ENCODE peak calls at places on chromosome 14, in seven cellular contexts. W, J, G, P, Q, S and T are unnamed samples.

GRCh38 chr14:92676448-92677086 is 71.9 kb downstream of the LGMN start:
- DNase-seq in W (no peak), J (no peak), G (no peak), P (no peak), Q (no peak), S (no peak), T (no peak)

GRCh38 chr14:29548948-29549370 is 378.7 kb downstream of the PRKD1 start:
- DNase-seq in W (no peak), J (peak), G (no peak), P (peak), Q (peak), S (peak), T (peak)

GRCh38 chr14:31435276-31435675 is 14.9 kb upstream of the HEATR5A start:
- DNase-seq in W (no peak), J (no peak), G (no peak), P (no peak), Q (no peak), S (no peak), T (peak)

GRCh38 chr14:105249175-105250007 is 1.1 kb downstream of the BTBD6 start:
- DNase-seq in W (no peak), J (peak), G (peak), P (peak), Q (peak), S (peak), T (peak)

GRCh38 chr14:82886670-82887069 is 1353.0 kb upstream of the SEL1L start:
- DNase-seq in W (no peak), J (no peak), G (no peak), P (no peak), Q (no peak), S (no peak), T (no peak)

GRCh38 chr14:105945891-105946290 is 419.5 kb downstream of the TMEM121 start:
- DNase-seq in W (no peak), J (no peak), G (no peak), P (peak), Q (no peak), S (no peak), T (no peak)

GRCh38 chr14:45140661-45141187 is 5.0 kb downstream of the FANCM start:
- DNase-seq in W (no peak), J (no peak), G (peak), P (no peak), Q (no peak), S (peak), T (no peak)

GRCh38 chr14:99134333-99135046 is 137.5 kb downstream of the BCL11B start:
- DNase-seq in W (no peak), J (no peak), G (no peak), P (no peak), Q (no peak), S (no peak), T (no peak)

GRCh38 chr14:92644166-92644565 is 104.3 kb downstream of the LGMN start:
- DNase-seq in W (no peak), J (peak), G (no peak), P (peak), Q (no peak), S (no peak), T (peak)

GRCh38 chr14:72782817-72783216 is 111.1 kb downstream of the DPF3 start:
- DNase-seq in W (no peak), J (no peak), G (no peak), P (no peak), Q (no peak), S (no peak), T (no peak)

GRCh38 chr14:100065161-100065871 is at the start of gene EVL:
- DNase-seq in W (no peak), J (no peak), G (no peak), P (no peak), Q (no peak), S (no peak), T (no peak)

GRCh38 chr14:106372870-106373657 is 846.7 kb downstream of the TMEM121 start:
- DNase-seq in W (no peak), J (no peak), G (no peak), P (peak), Q (no peak), S (peak), T (no peak)

GRCh38 chr14:71574976-71575375 is 357.3 kb upstream of the RGS6 start:
- DNase-seq in W (no peak), J (peak), G (no peak), P (peak), Q (no peak), S (peak), T (peak)

GRCh38 chr14:43540948-43541347 is 966.1 kb downstream of the FSCB start:
- DNase-seq in W (peak), J (peak), G (peak), P (peak), Q (no peak), S (peak), T (no peak)

GRCh38 chr14:103828315-103828967 is 18.9 kb downstream of the PPP1R13B start:
- DNase-seq in W (no peak), J (no peak), G (no peak), P (no peak), Q (no peak), S (no peak), T (peak)

GRCh38 chr14:103084021-103084919 is at the start of gene LBHD2:
- DNase-seq in W (no peak), J (no peak), G (peak), P (no peak), Q (no peak), S (no peak), T (peak)

GRCh38 chr14:23609001-23609400 is 27.2 kb upstream of the DHRS2 start:
- DNase-seq in W (no peak), J (no peak), G (no peak), P (peak), Q (no peak), S (no peak), T (no peak)

GRCh38 chr14:75249958-75250336 is 28.7 kb upstream of the FOS start:
- DNase-seq in W (no peak), J (no peak), G (no peak), P (no peak), Q (no peak), S (no peak), T (no peak)

GRCh38 chr14:75249251-75249957 is 29.2 kb upstream of the FOS start:
- DNase-seq in W (no peak), J (no peak), G (peak), P (no peak), Q (no peak), S (no peak), T (no peak)

GRCh38 chr14:75247939-75248338 is 30.7 kb upstream of the FOS start:
- DNase-seq in W (no peak), J (no peak), G (no peak), P (no peak), Q (no peak), S (no peak), T (no peak)

GRCh38 chr14:75246546-75247285 is 31.9 kb upstream of the FOS start:
- DNase-seq in W (no peak), J (no peak), G (no peak), P (peak), Q (no peak), S (no peak), T (no peak)

GRCh38 chr14:75247286-75247922 is 31.2 kb upstream of the FOS start:
- DNase-seq in W (no peak), J (no peak), G (no peak), P (no peak), Q (no peak), S (no peak), T (no peak)
- H3K23ac ChIP-seq in W (no peak), J (no peak), G (no peak), P (no peak), Q (no peak), S (no peak), T (no peak)

GRCh38 chr14:101808020-101808641 is 46.6 kb downstream of the PPP2R5C start:
- DNase-seq in W (peak), J (no peak), G (peak), P (no peak), Q (peak), S (peak), T (no peak)
- H2BK120ac ChIP-seq in W (no peak), J (no peak), G (no peak), P (no peak), Q (no peak), S (no peak), T (no peak)

DNA sequence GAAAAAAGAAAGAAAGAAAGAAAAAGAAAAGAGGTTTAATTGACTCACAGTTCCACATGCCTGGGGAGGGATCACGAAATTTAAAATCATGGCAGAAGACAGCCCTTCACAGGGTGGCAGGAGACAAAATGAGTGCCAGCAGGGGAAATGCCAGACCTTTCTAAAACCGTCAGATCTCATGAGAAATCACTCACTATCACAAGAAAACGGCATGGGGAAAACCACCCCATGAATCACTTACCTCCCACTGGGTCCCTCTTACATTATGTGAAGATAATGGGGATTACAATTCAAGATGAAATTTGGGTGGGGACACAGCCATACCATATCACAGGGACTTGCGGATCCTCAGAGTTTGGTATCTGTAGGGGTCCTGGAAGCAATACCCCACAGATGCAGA is 16.3 kb upstream of the EGLN3 start:
- DNase-seq in W (no peak), J (no peak), G (no peak), P (no peak), Q (no peak), S (peak), T (no peak)
- H3K23ac ChIP-seq in W (no peak), J (no peak), G (no peak), P (no peak), Q (no peak), S (no peak), T (no peak)

GRCh38 chr14:69224946-69225345 is 33.6 kb downstream of the EXD2 start:
- DNase-seq in W (no peak), J (no peak), G (no peak), P (no peak), Q (no peak), S (no peak), T (no peak)
- H2BK120ac ChIP-seq in W (no peak), J (no peak), G (no peak), P (no peak), Q (no peak), S (no peak), T (no peak)

GRCh38 chr14:32908487-32909084 is 30.1 kb upstream of the NPAS3 start:
- DNase-seq in W (no peak), J (no peak), G (no peak), P (no peak), Q (no peak), S (no peak), T (no peak)

DNA sequence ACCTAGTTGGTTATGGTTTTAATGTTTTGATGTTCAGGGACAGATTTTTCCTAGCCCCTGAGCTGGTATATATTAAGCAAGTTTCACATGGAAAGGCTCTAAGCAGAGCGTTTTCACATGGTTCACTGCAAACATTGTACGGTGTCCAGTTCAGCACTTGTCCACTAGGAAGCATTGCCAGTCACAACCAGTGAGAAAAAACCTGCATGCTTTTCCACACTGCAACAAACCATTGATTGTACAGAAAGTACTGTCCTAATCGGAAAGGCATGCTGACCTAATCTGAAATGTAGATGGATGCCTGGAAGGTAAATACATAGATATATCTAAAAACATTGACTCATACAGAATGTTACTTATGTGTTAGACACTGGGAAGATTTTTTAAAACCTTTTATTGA is 25.0 kb upstream of the NPAS3 start:
- DNase-seq in W (no peak), J (peak), G (no peak), P (peak), Q (no peak), S (no peak), T (no peak)
- H3K23ac ChIP-seq in W (no peak), J (no peak), G (no peak), P (no peak), Q (no peak), S (no peak), T (no peak)

GRCh38 chr14:38404100-38404541 is 148.2 kb upstream of the CLEC14A start:
- DNase-seq in W (no peak), J (peak), G (no peak), P (no peak), Q (no peak), S (no peak), T (peak)

GRCh38 chr14:38412654-38413053 is 156.8 kb upstream of the CLEC14A start:
- DNase-seq in W (no peak), J (no peak), G (no peak), P (no peak), Q (no peak), S (no peak), T (no peak)

GRCh38 chr14:38405851-38406630 is 150.1 kb upstream of the CLEC14A start:
- DNase-seq in W (no peak), J (peak), G (peak), P (no peak), Q (peak), S (peak), T (peak)

GRCh38 chr14:38404616-38405015 is 148.7 kb upstream of the CLEC14A start:
- DNase-seq in W (no peak), J (peak), G (no peak), P (no peak), Q (no peak), S (no peak), T (peak)

GRCh38 chr14:38409081-38409705 is 153.3 kb upstream of the CLEC14A start:
- DNase-seq in W (no peak), J (no peak), G (no peak), P (no peak), Q (no peak), S (no peak), T (peak)
- H2BK120ac ChIP-seq in W (no peak), J (no peak), G (no peak), P (no peak), Q (no peak), S (no peak), T (peak)

GRCh38 chr14:74391479-74391878 is 34.5 kb downstream of the SYNDIG1L start:
- DNase-seq in W (no peak), J (no peak), G (no peak), P (peak), Q (no peak), S (no peak), T (no peak)
- H3K23ac ChIP-seq in W (no peak), J (no peak), G (no peak), P (no peak), Q (no peak), S (no peak), T (no peak)